ENCODE peak calls at places on chromosomes 11 and 22, in seven cellular contexts. One of them, this sample, is unnamed. For H3K27me3, the result is how much of the 10 kb centered on the place peaks cover.

GRCh38 chr11:115912484-115912945 is 408.3 kb upstream of the CADM1 start:
- DNase-seq in CD4-positive, alpha-beta T cell: no peak
- DNase-seq in osteoblast: no peak
- DNase-seq in breast epithelium: no peak
- DNase-seq in CD4-positive, CD25-positive, alpha-beta regulatory T cell: no peak
- DNase-seq in pancreas: no peak
- DNase-seq in upper lobe of right lung: no peak
- DNase-seq in this sample: peak

GRCh38 chr11:129817282-129818051 is 1.8 kb downstream of the TMEM45B start:
- DNase-seq in CD4-positive, alpha-beta T cell: no peak
- DNase-seq in osteoblast: no peak
- DNase-seq in breast epithelium: no peak
- DNase-seq in CD4-positive, CD25-positive, alpha-beta regulatory T cell: no peak
- DNase-seq in pancreas: no peak
- DNase-seq in upper lobe of right lung: no peak
- DNase-seq in this sample: no peak

GRCh38 chr11:100888836-100889235 is 201.7 kb downstream of the ARHGAP42 start:
- DNase-seq in CD4-positive, alpha-beta T cell: no peak
- DNase-seq in osteoblast: peak
- DNase-seq in breast epithelium: no peak
- DNase-seq in CD4-positive, CD25-positive, alpha-beta regulatory T cell: no peak
- DNase-seq in pancreas: no peak
- DNase-seq in upper lobe of right lung: no peak
- DNase-seq in this sample: no peak

GRCh38 chr11:92758216-92758615 is 211.2 kb upstream of the MTNR1B start:
- DNase-seq in CD4-positive, alpha-beta T cell: no peak
- DNase-seq in osteoblast: no peak
- DNase-seq in breast epithelium: no peak
- DNase-seq in CD4-positive, CD25-positive, alpha-beta regulatory T cell: no peak
- DNase-seq in pancreas: no peak
- DNase-seq in upper lobe of right lung: no peak
- DNase-seq in this sample: no peak

GRCh38 chr11:5343474-5344335 is at the start of gene OR51B5:
- DNase-seq in CD4-positive, alpha-beta T cell: no peak
- DNase-seq in osteoblast: no peak
- DNase-seq in breast epithelium: no peak
- DNase-seq in CD4-positive, CD25-positive, alpha-beta regulatory T cell: no peak
- DNase-seq in pancreas: no peak
- DNase-seq in upper lobe of right lung: no peak
- DNase-seq in this sample: no peak

GRCh38 chr11:29914203-29914930 is 102.5 kb downstream of the KCNA4 start:
- DNase-seq in CD4-positive, alpha-beta T cell: no peak
- DNase-seq in osteoblast: no peak
- DNase-seq in breast epithelium: no peak
- DNase-seq in CD4-positive, CD25-positive, alpha-beta regulatory T cell: no peak
- DNase-seq in pancreas: no peak
- DNase-seq in upper lobe of right lung: no peak
- DNase-seq in this sample: no peak

GRCh38 chr11:26753738-26754504 is 32.1 kb upstream of the SLC5A12 start:
- DNase-seq in CD4-positive, alpha-beta T cell: no peak
- DNase-seq in osteoblast: no peak
- DNase-seq in breast epithelium: no peak
- DNase-seq in CD4-positive, CD25-positive, alpha-beta regulatory T cell: no peak
- DNase-seq in pancreas: peak
- DNase-seq in upper lobe of right lung: no peak
- DNase-seq in this sample: peak

GRCh38 chr11:71284525-71285092 is 32.2 kb upstream of the SHANK2 start:
- DNase-seq in CD4-positive, alpha-beta T cell: no peak
- DNase-seq in osteoblast: no peak
- DNase-seq in breast epithelium: peak
- DNase-seq in CD4-positive, CD25-positive, alpha-beta regulatory T cell: no peak
- DNase-seq in pancreas: no peak
- DNase-seq in upper lobe of right lung: no peak
- DNase-seq in this sample: no peak

GRCh38 chr11:94740083-94740974 is 27.8 kb upstream of the AMOTL1 start:
- DNase-seq in CD4-positive, alpha-beta T cell: no peak
- DNase-seq in osteoblast: peak
- DNase-seq in breast epithelium: no peak
- DNase-seq in CD4-positive, CD25-positive, alpha-beta regulatory T cell: no peak
- DNase-seq in pancreas: no peak
- DNase-seq in upper lobe of right lung: peak
- DNase-seq in this sample: peak

GRCh38 chr11:10996678-10997077 is 138.8 kb upstream of the ZBED5 start:
- DNase-seq in CD4-positive, alpha-beta T cell: no peak
- DNase-seq in osteoblast: no peak
- DNase-seq in breast epithelium: no peak
- DNase-seq in CD4-positive, CD25-positive, alpha-beta regulatory T cell: no peak
- DNase-seq in pancreas: no peak
- DNase-seq in upper lobe of right lung: no peak
- DNase-seq in this sample: no peak

GRCh38 chr22:41481131-41481830 is 12.4 kb downstream of the ACO2 start:
- DNase-seq in CD4-positive, alpha-beta T cell: no peak
- DNase-seq in osteoblast: no peak
- DNase-seq in breast epithelium: peak
- DNase-seq in CD4-positive, CD25-positive, alpha-beta regulatory T cell: no peak
- DNase-seq in pancreas: no peak
- DNase-seq in upper lobe of right lung: no peak
- DNase-seq in this sample: no peak

GRCh38 chr11:14974723-14975587 is 2.8 kb upstream of the CALCA start:
- DNase-seq in CD4-positive, alpha-beta T cell: peak
- DNase-seq in osteoblast: peak
- DNase-seq in breast epithelium: no peak
- DNase-seq in CD4-positive, CD25-positive, alpha-beta regulatory T cell: no peak
- DNase-seq in pancreas: peak
- DNase-seq in upper lobe of right lung: peak
- DNase-seq in this sample: peak

GRCh38 chr22:44665115-44665514 is 36.9 kb upstream of the PRR5 start:
- DNase-seq in CD4-positive, alpha-beta T cell: no peak
- DNase-seq in osteoblast: peak
- DNase-seq in breast epithelium: no peak
- DNase-seq in CD4-positive, CD25-positive, alpha-beta regulatory T cell: no peak
- DNase-seq in pancreas: no peak
- DNase-seq in upper lobe of right lung: no peak
- DNase-seq in this sample: peak

GRCh38 chr11:76823481-76824028 is 37.2 kb upstream of the ACER3 start:
- DNase-seq in CD4-positive, alpha-beta T cell: no peak
- DNase-seq in osteoblast: peak
- DNase-seq in breast epithelium: no peak
- DNase-seq in CD4-positive, CD25-positive, alpha-beta regulatory T cell: no peak
- DNase-seq in pancreas: no peak
- DNase-seq in upper lobe of right lung: no peak
- DNase-seq in this sample: no peak

GRCh38 chr22:24867327-24868022 is 61.5 kb downstream of the SGSM1 start:
- DNase-seq in CD4-positive, alpha-beta T cell: no peak
- DNase-seq in osteoblast: no peak
- DNase-seq in breast epithelium: no peak
- DNase-seq in CD4-positive, CD25-positive, alpha-beta regulatory T cell: no peak
- DNase-seq in pancreas: no peak
- DNase-seq in upper lobe of right lung: no peak
- DNase-seq in this sample: no peak

GRCh38 chr11:68761801-68762200 is 10.5 kb upstream of the TESMIN start:
- DNase-seq in CD4-positive, alpha-beta T cell: no peak
- DNase-seq in osteoblast: no peak
- DNase-seq in breast epithelium: no peak
- DNase-seq in CD4-positive, CD25-positive, alpha-beta regulatory T cell: no peak
- DNase-seq in pancreas: no peak
- DNase-seq in upper lobe of right lung: no peak
- DNase-seq in this sample: no peak

DNA sequence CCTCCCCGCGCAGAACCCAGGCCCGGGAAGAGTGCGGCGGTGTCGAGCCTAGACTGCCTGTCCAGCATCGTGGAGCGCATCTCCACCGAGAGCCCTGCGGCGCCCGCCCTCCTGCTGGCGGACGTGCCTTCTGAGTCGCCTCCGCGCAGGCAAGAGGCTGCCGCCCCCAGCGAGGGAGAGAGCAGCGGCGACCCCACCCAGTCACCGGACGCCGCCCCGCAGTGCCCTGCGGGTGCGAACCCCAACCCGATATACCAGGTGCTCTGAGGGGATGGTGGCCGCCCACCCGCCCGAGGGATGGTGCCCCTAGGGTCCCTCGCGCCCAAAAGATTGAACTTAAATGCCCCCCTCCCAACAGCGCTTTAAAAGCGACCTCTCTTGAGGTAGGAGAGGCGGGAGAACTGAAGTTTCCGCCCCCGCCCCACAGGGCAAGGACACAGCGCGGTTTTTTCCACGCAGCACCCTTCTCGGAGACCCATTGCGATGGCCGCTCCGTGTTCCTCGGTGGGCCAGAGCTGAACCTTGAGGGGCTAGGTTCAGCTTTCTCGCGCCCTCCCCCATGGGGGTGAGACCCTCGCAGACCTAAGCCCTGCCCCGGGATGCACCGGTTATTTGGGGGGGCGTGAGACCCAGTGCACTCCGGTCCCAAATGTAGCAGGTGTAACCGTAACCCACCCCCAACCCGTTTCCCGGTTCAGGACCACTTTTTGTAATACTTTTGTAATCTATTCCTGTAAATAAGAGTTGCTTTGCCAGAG is 2.0 kb downstream of the MYOD1 start:
- DNase-seq in CD4-positive, alpha-beta T cell: no peak
- DNase-seq in osteoblast: peak
- DNase-seq in breast epithelium: no peak
- DNase-seq in CD4-positive, CD25-positive, alpha-beta regulatory T cell: no peak
- DNase-seq in pancreas: no peak
- DNase-seq in upper lobe of right lung: no peak
- DNase-seq in this sample: peak
- H3K27me3 ChIP-seq in CD4-positive, alpha-beta T cell: half or more
- H3K27me3 ChIP-seq in osteoblast: half or more
- H3K27me3 ChIP-seq in breast epithelium: under half
- H3K27me3 ChIP-seq in CD4-positive, CD25-positive, alpha-beta regulatory T cell: under half
- H3K27me3 ChIP-seq in pancreas: under half
- H3K27me3 ChIP-seq in upper lobe of right lung: half or more
- H3K27me3 ChIP-seq in this sample: half or more

GRCh38 chr11:35058318-35058717 is 80.7 kb upstream of the CD44 start:
- DNase-seq in CD4-positive, alpha-beta T cell: no peak
- DNase-seq in osteoblast: no peak
- DNase-seq in breast epithelium: no peak
- DNase-seq in CD4-positive, CD25-positive, alpha-beta regulatory T cell: no peak
- DNase-seq in pancreas: no peak
- DNase-seq in upper lobe of right lung: no peak
- DNase-seq in this sample: no peak
- H3K27me3 ChIP-seq in CD4-positive, alpha-beta T cell: under half
- H3K27me3 ChIP-seq in osteoblast: under half
- H3K27me3 ChIP-seq in breast epithelium: under half
- H3K27me3 ChIP-seq in CD4-positive, CD25-positive, alpha-beta regulatory T cell: under half
- H3K27me3 ChIP-seq in pancreas: under half
- H3K27me3 ChIP-seq in upper lobe of right lung: under half
- H3K27me3 ChIP-seq in this sample: under half

GRCh38 chr11:114060402-114061052 is 1.0 kb downstream of the ZBTB16 start:
- DNase-seq in CD4-positive, alpha-beta T cell: no peak
- DNase-seq in osteoblast: peak
- DNase-seq in breast epithelium: no peak
- DNase-seq in CD4-positive, CD25-positive, alpha-beta regulatory T cell: no peak
- DNase-seq in pancreas: peak
- DNase-seq in upper lobe of right lung: peak
- DNase-seq in this sample: peak

GRCh38 chr11:114059278-114059983 is at the start of gene ZBTB16:
- DNase-seq in CD4-positive, alpha-beta T cell: peak
- DNase-seq in osteoblast: peak
- DNase-seq in breast epithelium: peak
- DNase-seq in CD4-positive, CD25-positive, alpha-beta regulatory T cell: peak
- DNase-seq in pancreas: peak
- DNase-seq in upper lobe of right lung: peak
- DNase-seq in this sample: peak

GRCh38 chr11:114059984-114060401 is 482 bp downstream of the ZBTB16 start:
- DNase-seq in CD4-positive, alpha-beta T cell: no peak
- DNase-seq in osteoblast: no peak
- DNase-seq in breast epithelium: no peak
- DNase-seq in CD4-positive, CD25-positive, alpha-beta regulatory T cell: no peak
- DNase-seq in pancreas: no peak
- DNase-seq in upper lobe of right lung: no peak
- DNase-seq in this sample: peak

GRCh38 chr11:114062272-114062671 is 2.8 kb downstream of the ZBTB16 start:
- DNase-seq in CD4-positive, alpha-beta T cell: no peak
- DNase-seq in osteoblast: no peak
- DNase-seq in breast epithelium: no peak
- DNase-seq in CD4-positive, CD25-positive, alpha-beta regulatory T cell: no peak
- DNase-seq in pancreas: no peak
- DNase-seq in upper lobe of right lung: no peak
- DNase-seq in this sample: no peak

DNA sequence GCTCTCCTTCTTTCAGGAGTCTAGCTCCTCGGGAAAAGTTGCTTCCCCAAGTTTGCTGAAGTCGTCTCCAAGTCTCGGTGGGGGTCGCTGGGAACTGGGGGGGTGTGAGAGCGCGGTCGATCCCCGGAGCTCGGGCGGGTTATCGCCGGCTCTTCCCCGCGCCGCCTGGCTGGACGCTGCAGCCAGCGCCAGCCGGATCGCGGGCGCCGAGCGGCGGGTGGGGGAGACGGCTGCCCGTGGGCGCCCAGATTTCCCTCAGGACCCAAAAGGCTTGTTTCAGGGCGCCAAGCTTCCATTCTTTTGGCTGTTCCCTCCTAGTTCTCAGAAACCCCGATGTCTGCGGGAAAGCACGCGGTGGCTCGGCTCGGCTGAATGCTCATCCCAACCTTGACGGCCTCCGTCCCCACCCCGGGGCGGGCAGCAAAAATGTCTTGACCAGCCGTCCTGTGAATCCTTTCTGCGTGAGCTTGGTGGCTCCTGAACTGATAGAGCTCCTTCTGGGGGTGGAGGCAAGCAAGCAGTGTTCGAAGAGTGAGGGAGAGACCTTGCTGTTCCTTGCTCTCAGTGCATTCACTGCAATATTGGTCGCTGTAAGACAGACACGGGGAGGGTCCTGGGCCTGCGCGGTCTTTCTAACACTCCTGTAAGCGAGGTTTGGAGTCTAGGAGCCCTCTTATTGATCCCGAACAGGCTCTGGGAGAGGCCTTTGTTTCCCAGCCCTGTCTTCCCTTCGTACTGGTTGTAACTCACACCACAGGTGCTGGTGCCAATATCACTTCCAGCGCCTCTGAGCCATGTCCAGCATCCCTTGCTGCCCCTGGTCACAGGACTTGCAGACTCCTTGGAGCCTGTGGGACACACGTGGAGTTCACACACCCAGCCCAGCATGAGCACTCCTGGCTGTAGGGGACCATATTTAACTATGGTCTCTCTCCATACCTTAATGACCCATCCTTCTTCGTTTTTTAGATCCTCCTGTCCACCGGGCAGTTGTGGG is 1.8 kb downstream of the ZBTB16 start:
- DNase-seq in CD4-positive, alpha-beta T cell: no peak
- DNase-seq in osteoblast: peak
- DNase-seq in breast epithelium: no peak
- DNase-seq in CD4-positive, CD25-positive, alpha-beta regulatory T cell: no peak
- DNase-seq in pancreas: no peak
- DNase-seq in upper lobe of right lung: peak
- DNase-seq in this sample: peak
- H3K27me3 ChIP-seq in CD4-positive, alpha-beta T cell: under half
- H3K27me3 ChIP-seq in osteoblast: half or more
- H3K27me3 ChIP-seq in breast epithelium: under half
- H3K27me3 ChIP-seq in CD4-positive, CD25-positive, alpha-beta regulatory T cell: under half
- H3K27me3 ChIP-seq in pancreas: under half
- H3K27me3 ChIP-seq in upper lobe of right lung: under half
- H3K27me3 ChIP-seq in this sample: half or more

GRCh38 chr11:2651054-2651617 is 48.7 kb downstream of the KCNQ1OT1 start:
- DNase-seq in CD4-positive, alpha-beta T cell: no peak
- DNase-seq in osteoblast: no peak
- DNase-seq in breast epithelium: no peak
- DNase-seq in CD4-positive, CD25-positive, alpha-beta regulatory T cell: no peak
- DNase-seq in pancreas: no peak
- DNase-seq in upper lobe of right lung: no peak
- DNase-seq in this sample: no peak
- H3K27me3 ChIP-seq in CD4-positive, alpha-beta T cell: under half
- H3K27me3 ChIP-seq in osteoblast: under half
- H3K27me3 ChIP-seq in breast epithelium: under half
- H3K27me3 ChIP-seq in CD4-positive, CD25-positive, alpha-beta regulatory T cell: under half
- H3K27me3 ChIP-seq in pancreas: under half
- H3K27me3 ChIP-seq in upper lobe of right lung: under half
- H3K27me3 ChIP-seq in this sample: under half